ENCODE peak calls at places on chromosomes 11 and 22, in eight cellular contexts. One of them, this sample, is unnamed.

GRCh38 chr22:25736378-25737011 is 5.5 kb upstream of the MYO18B start:
- DNase-seq in activated T-cell treated with anti-CD3 and anti-CD28 coated beads for 24 hours: peak
- DNase-seq in psoas muscle: no peak
- DNase-seq in RWPE1: no peak
- DNase-seq in bronchial epithelial cell: no peak
- DNase-seq in EL: no peak
- DNase-seq in H9: no peak
- DNase-seq in activated CD4-positive, alpha-beta T cell treated with anti-CD3 and anti-CD28 coated beads for 48 hours: peak
- DNase-seq in this sample: no peak

GRCh38 chr22:42399315-42400271 is 32.6 kb downstream of the NFAM1 start:
- DNase-seq in bronchial epithelial cell: no peak
- DNase-seq in EL: no peak
- DNase-seq in psoas muscle: no peak
- DNase-seq in activated T-cell treated with anti-CD3 and anti-CD28 coated beads for 24 hours: no peak
- DNase-seq in activated CD4-positive, alpha-beta T cell treated with anti-CD3 and anti-CD28 coated beads for 48 hours: no peak
- DNase-seq in RWPE1: no peak
- DNase-seq in H9: peak
- DNase-seq in this sample: peak

GRCh38 chr11:112963368-112963955 is 2.2 kb downstream of the NCAM1 start:
- DNase-seq in H9: no peak
- DNase-seq in RWPE1: no peak
- DNase-seq in psoas muscle: peak
- DNase-seq in activated CD4-positive, alpha-beta T cell treated with anti-CD3 and anti-CD28 coated beads for 48 hours: no peak
- DNase-seq in EL: no peak
- DNase-seq in activated T-cell treated with anti-CD3 and anti-CD28 coated beads for 24 hours: no peak
- DNase-seq in bronchial epithelial cell: no peak
- DNase-seq in this sample: no peak

GRCh38 chr11:2513441-2513840 is 68.6 kb downstream of the KCNQ1 start:
- DNase-seq in activated T-cell treated with anti-CD3 and anti-CD28 coated beads for 24 hours: no peak
- DNase-seq in psoas muscle: peak
- DNase-seq in H9: peak
- DNase-seq in bronchial epithelial cell: no peak
- DNase-seq in RWPE1: no peak
- DNase-seq in activated CD4-positive, alpha-beta T cell treated with anti-CD3 and anti-CD28 coated beads for 48 hours: no peak
- DNase-seq in EL: no peak
- DNase-seq in this sample: no peak

GRCh38 chr11:36684840-36685800 is 87.1 kb upstream of the RAG2 start:
- DNase-seq in activated T-cell treated with anti-CD3 and anti-CD28 coated beads for 24 hours: no peak
- DNase-seq in bronchial epithelial cell: no peak
- DNase-seq in H9: no peak
- DNase-seq in RWPE1: no peak
- DNase-seq in EL: no peak
- DNase-seq in psoas muscle: no peak
- DNase-seq in activated CD4-positive, alpha-beta T cell treated with anti-CD3 and anti-CD28 coated beads for 48 hours: peak
- DNase-seq in this sample: no peak

GRCh38 chr11:20203836-20204235 is 43.6 kb upstream of the DBX1 start:
- DNase-seq in activated T-cell treated with anti-CD3 and anti-CD28 coated beads for 24 hours: no peak
- DNase-seq in EL: no peak
- DNase-seq in psoas muscle: no peak
- DNase-seq in H9: no peak
- DNase-seq in RWPE1: no peak
- DNase-seq in bronchial epithelial cell: no peak
- DNase-seq in activated CD4-positive, alpha-beta T cell treated with anti-CD3 and anti-CD28 coated beads for 48 hours: no peak
- DNase-seq in this sample: no peak

GRCh38 chr22:21791635-21792625 is 56.3 kb upstream of the YPEL1 start:
- DNase-seq in EL: peak
- DNase-seq in activated T-cell treated with anti-CD3 and anti-CD28 coated beads for 24 hours: peak
- DNase-seq in bronchial epithelial cell: peak
- DNase-seq in H9: no peak
- DNase-seq in psoas muscle: no peak
- DNase-seq in activated CD4-positive, alpha-beta T cell treated with anti-CD3 and anti-CD28 coated beads for 48 hours: peak
- DNase-seq in RWPE1: no peak
- DNase-seq in this sample: no peak

GRCh38 chr22:36369004-36369921 is 18.5 kb downstream of the MYH9 start:
- DNase-seq in psoas muscle: no peak
- DNase-seq in bronchial epithelial cell: peak
- DNase-seq in RWPE1: no peak
- DNase-seq in activated T-cell treated with anti-CD3 and anti-CD28 coated beads for 24 hours: no peak
- DNase-seq in EL: peak
- DNase-seq in H9: no peak
- DNase-seq in activated CD4-positive, alpha-beta T cell treated with anti-CD3 and anti-CD28 coated beads for 48 hours: peak
- DNase-seq in this sample: no peak

GRCh38 chr22:17706451-17706900 is 67.8 kb downstream of the BID start:
- DNase-seq in activated T-cell treated with anti-CD3 and anti-CD28 coated beads for 24 hours: peak
- DNase-seq in RWPE1: peak
- DNase-seq in bronchial epithelial cell: peak
- DNase-seq in EL: peak
- DNase-seq in activated CD4-positive, alpha-beta T cell treated with anti-CD3 and anti-CD28 coated beads for 48 hours: peak
- DNase-seq in H9: peak
- DNase-seq in psoas muscle: no peak
- DNase-seq in this sample: no peak

GRCh38 chr11:25596701-25597100 is 735.2 kb upstream of the ANO3 start:
- DNase-seq in activated T-cell treated with anti-CD3 and anti-CD28 coated beads for 24 hours: no peak
- DNase-seq in psoas muscle: no peak
- DNase-seq in H9: no peak
- DNase-seq in bronchial epithelial cell: peak
- DNase-seq in EL: no peak
- DNase-seq in activated CD4-positive, alpha-beta T cell treated with anti-CD3 and anti-CD28 coated beads for 48 hours: no peak
- DNase-seq in RWPE1: peak
- DNase-seq in this sample: no peak

GRCh38 chr11:111512296-111513239 is at the start of gene BTG4:
- DNase-seq in activated T-cell treated with anti-CD3 and anti-CD28 coated beads for 24 hours: no peak
- DNase-seq in bronchial epithelial cell: no peak
- DNase-seq in H9: peak
- DNase-seq in psoas muscle: peak
- DNase-seq in RWPE1: no peak
- DNase-seq in EL: peak
- DNase-seq in activated CD4-positive, alpha-beta T cell treated with anti-CD3 and anti-CD28 coated beads for 48 hours: peak
- DNase-seq in this sample: no peak

GRCh38 chr11:111733655-111734088 is 32.5 kb downstream of the PPP2R1B start:
- DNase-seq in EL: no peak
- DNase-seq in activated CD4-positive, alpha-beta T cell treated with anti-CD3 and anti-CD28 coated beads for 48 hours: no peak
- DNase-seq in bronchial epithelial cell: no peak
- DNase-seq in psoas muscle: peak
- DNase-seq in RWPE1: no peak
- DNase-seq in activated T-cell treated with anti-CD3 and anti-CD28 coated beads for 24 hours: no peak
- DNase-seq in H9: no peak
- DNase-seq in this sample: peak

GRCh38 chr11:15707194-15707593 is 592.5 kb downstream of the INSC start:
- DNase-seq in psoas muscle: no peak
- DNase-seq in activated CD4-positive, alpha-beta T cell treated with anti-CD3 and anti-CD28 coated beads for 48 hours: no peak
- DNase-seq in H9: no peak
- DNase-seq in EL: no peak
- DNase-seq in bronchial epithelial cell: no peak
- DNase-seq in RWPE1: no peak
- DNase-seq in activated T-cell treated with anti-CD3 and anti-CD28 coated beads for 24 hours: no peak
- DNase-seq in this sample: no peak

GRCh38 chr22:32623943-32624342 is 149.3 kb downstream of the FBXO7 start:
- DNase-seq in H9: no peak
- DNase-seq in EL: peak
- DNase-seq in RWPE1: no peak
- DNase-seq in activated CD4-positive, alpha-beta T cell treated with anti-CD3 and anti-CD28 coated beads for 48 hours: no peak
- DNase-seq in activated T-cell treated with anti-CD3 and anti-CD28 coated beads for 24 hours: no peak
- DNase-seq in bronchial epithelial cell: no peak
- DNase-seq in psoas muscle: peak
- DNase-seq in this sample: no peak

GRCh38 chr11:2375341-2375853 is 1.7 kb upstream of the CD81 start:
- DNase-seq in bronchial epithelial cell: no peak
- DNase-seq in EL: no peak
- DNase-seq in activated T-cell treated with anti-CD3 and anti-CD28 coated beads for 24 hours: no peak
- DNase-seq in H9: no peak
- DNase-seq in psoas muscle: no peak
- DNase-seq in RWPE1: no peak
- DNase-seq in activated CD4-positive, alpha-beta T cell treated with anti-CD3 and anti-CD28 coated beads for 48 hours: no peak
- DNase-seq in this sample: no peak

GRCh38 chr11:64566042-64566914 is 24.7 kb upstream of the SLC22A12 start:
- DNase-seq in H9: peak
- DNase-seq in psoas muscle: peak
- DNase-seq in EL: peak
- DNase-seq in activated CD4-positive, alpha-beta T cell treated with anti-CD3 and anti-CD28 coated beads for 48 hours: peak
- DNase-seq in bronchial epithelial cell: peak
- DNase-seq in activated T-cell treated with anti-CD3 and anti-CD28 coated beads for 24 hours: no peak
- DNase-seq in RWPE1: peak
- DNase-seq in this sample: peak

GRCh38 chr11:113341388-113342165 is 27.2 kb downstream of the TTC12 start:
- DNase-seq in activated T-cell treated with anti-CD3 and anti-CD28 coated beads for 24 hours: no peak
- DNase-seq in RWPE1: no peak
- DNase-seq in activated CD4-positive, alpha-beta T cell treated with anti-CD3 and anti-CD28 coated beads for 48 hours: no peak
- DNase-seq in bronchial epithelial cell: no peak
- DNase-seq in psoas muscle: no peak
- DNase-seq in EL: no peak
- DNase-seq in H9: no peak
- DNase-seq in this sample: peak

GRCh38 chr11:113247231-113247630 is 67.2 kb upstream of the TTC12 start:
- DNase-seq in psoas muscle: no peak
- DNase-seq in RWPE1: no peak
- DNase-seq in activated T-cell treated with anti-CD3 and anti-CD28 coated beads for 24 hours: no peak
- DNase-seq in H9: no peak
- DNase-seq in activated CD4-positive, alpha-beta T cell treated with anti-CD3 and anti-CD28 coated beads for 48 hours: no peak
- DNase-seq in EL: no peak
- DNase-seq in bronchial epithelial cell: no peak
- DNase-seq in this sample: no peak

GRCh38 chr11:12556788-12557384 is 117.3 kb upstream of the TEAD1 start:
- DNase-seq in EL: peak
- DNase-seq in activated CD4-positive, alpha-beta T cell treated with anti-CD3 and anti-CD28 coated beads for 48 hours: no peak
- DNase-seq in bronchial epithelial cell: peak
- DNase-seq in H9: peak
- DNase-seq in activated T-cell treated with anti-CD3 and anti-CD28 coated beads for 24 hours: no peak
- DNase-seq in RWPE1: peak
- DNase-seq in psoas muscle: peak
- DNase-seq in this sample: no peak

GRCh38 chr11:107590460-107591097 is 368 bp upstream of the ELMOD1 start:
- DNase-seq in activated T-cell treated with anti-CD3 and anti-CD28 coated beads for 24 hours: no peak
- DNase-seq in H9: peak
- DNase-seq in RWPE1: no peak
- DNase-seq in psoas muscle: no peak
- DNase-seq in activated CD4-positive, alpha-beta T cell treated with anti-CD3 and anti-CD28 coated beads for 48 hours: no peak
- DNase-seq in EL: no peak
- DNase-seq in bronchial epithelial cell: no peak
- DNase-seq in this sample: no peak

GRCh38 chr22:33063611-33064010 is 5.4 kb upstream of the SYN3 start:
- DNase-seq in activated T-cell treated with anti-CD3 and anti-CD28 coated beads for 24 hours: no peak
- DNase-seq in psoas muscle: no peak
- DNase-seq in bronchial epithelial cell: no peak
- DNase-seq in activated CD4-positive, alpha-beta T cell treated with anti-CD3 and anti-CD28 coated beads for 48 hours: no peak
- DNase-seq in EL: no peak
- DNase-seq in H9: no peak
- DNase-seq in RWPE1: no peak
- DNase-seq in this sample: no peak

GRCh38 chr11:73177380-73178091 is 35.4 kb upstream of the FCHSD2 start:
- DNase-seq in bronchial epithelial cell: no peak
- DNase-seq in EL: peak
- DNase-seq in activated T-cell treated with anti-CD3 and anti-CD28 coated beads for 24 hours: no peak
- DNase-seq in RWPE1: no peak
- DNase-seq in activated CD4-positive, alpha-beta T cell treated with anti-CD3 and anti-CD28 coated beads for 48 hours: no peak
- DNase-seq in psoas muscle: peak
- DNase-seq in H9: no peak
- DNase-seq in this sample: peak

GRCh38 chr22:50488006-50488677 is 1.5 kb downstream of the MIOX start:
- DNase-seq in H9: no peak
- DNase-seq in activated CD4-positive, alpha-beta T cell treated with anti-CD3 and anti-CD28 coated beads for 48 hours: no peak
- DNase-seq in EL: no peak
- DNase-seq in activated T-cell treated with anti-CD3 and anti-CD28 coated beads for 24 hours: no peak
- DNase-seq in bronchial epithelial cell: no peak
- DNase-seq in RWPE1: no peak
- DNase-seq in psoas muscle: no peak
- DNase-seq in this sample: no peak

GRCh38 chr11:5069272-5069671 is at the start of gene OR52E1:
- DNase-seq in bronchial epithelial cell: no peak
- DNase-seq in H9: no peak
- DNase-seq in activated T-cell treated with anti-CD3 and anti-CD28 coated beads for 24 hours: no peak
- DNase-seq in activated CD4-positive, alpha-beta T cell treated with anti-CD3 and anti-CD28 coated beads for 48 hours: no peak
- DNase-seq in RWPE1: no peak
- DNase-seq in psoas muscle: no peak
- DNase-seq in EL: no peak
- DNase-seq in this sample: no peak

GRCh38 chr11:71913716-71914115 is 14.7 kb downstream of the XNDC1N start:
- DNase-seq in activated T-cell treated with anti-CD3 and anti-CD28 coated beads for 24 hours: no peak
- DNase-seq in activated CD4-positive, alpha-beta T cell treated with anti-CD3 and anti-CD28 coated beads for 48 hours: no peak
- DNase-seq in bronchial epithelial cell: no peak
- DNase-seq in EL: no peak
- DNase-seq in psoas muscle: no peak
- DNase-seq in RWPE1: no peak
- DNase-seq in H9: no peak
- DNase-seq in this sample: no peak

GRCh38 chr11:67483901-67484665 is 1.3 kb downstream of the AIP start:
- DNase-seq in H9: no peak
- DNase-seq in psoas muscle: no peak
- DNase-seq in bronchial epithelial cell: no peak
- DNase-seq in activated T-cell treated with anti-CD3 and anti-CD28 coated beads for 24 hours: peak
- DNase-seq in activated CD4-positive, alpha-beta T cell treated with anti-CD3 and anti-CD28 coated beads for 48 hours: peak
- DNase-seq in RWPE1: no peak
- DNase-seq in EL: no peak
- DNase-seq in this sample: no peak

GRCh38 chr22:30968015-30968923 is at the start of gene MORC2:
- DNase-seq in psoas muscle: peak
- DNase-seq in bronchial epithelial cell: peak
- DNase-seq in RWPE1: peak
- DNase-seq in activated T-cell treated with anti-CD3 and anti-CD28 coated beads for 24 hours: no peak
- DNase-seq in EL: no peak
- DNase-seq in H9: peak
- DNase-seq in activated CD4-positive, alpha-beta T cell treated with anti-CD3 and anti-CD28 coated beads for 48 hours: no peak
- DNase-seq in this sample: peak

GRCh38 chr22:30044369-30044768 is 35.9 kb upstream of the HORMAD2 start:
- DNase-seq in bronchial epithelial cell: peak
- DNase-seq in activated CD4-positive, alpha-beta T cell treated with anti-CD3 and anti-CD28 coated beads for 48 hours: peak
- DNase-seq in EL: peak
- DNase-seq in psoas muscle: no peak
- DNase-seq in H9: no peak
- DNase-seq in activated T-cell treated with anti-CD3 and anti-CD28 coated beads for 24 hours: no peak
- DNase-seq in RWPE1: peak
- DNase-seq in this sample: peak

GRCh38 chr22:28788601-28789000 is 11.8 kb downstream of the XBP1 start:
- DNase-seq in activated CD4-positive, alpha-beta T cell treated with anti-CD3 and anti-CD28 coated beads for 48 hours: no peak
- DNase-seq in EL: no peak
- DNase-seq in H9: no peak
- DNase-seq in activated T-cell treated with anti-CD3 and anti-CD28 coated beads for 24 hours: no peak
- DNase-seq in psoas muscle: no peak
- DNase-seq in bronchial epithelial cell: no peak
- DNase-seq in RWPE1: no peak
- DNase-seq in this sample: no peak